ENCODE peak calls at places on chromosomes 13 and 19, in six cellular contexts. N, T, J, W, A and B are unnamed samples.

GRCh38 chr13:40124648-40125045 is 469.2 kb downstream of the COG6 start:
- DNase-seq in J (no peak), T (no peak), A (no peak), W (no peak), N (no peak), B (no peak)

GRCh38 chr19:38057954-38058690 is 151.1 kb downstream of the SIPA1L3 start:
- DNase-seq in J (no peak), T (no peak), A (peak; percentile 67), N (no peak), W (no peak), B (peak; percentile 87)

GRCh38 chr19:30649934-30650614 is 277.9 kb downstream of the ZNF536 start:
- DNase-seq in J (no peak), W (no peak), T (no peak), A (no peak), N (no peak), B (no peak)

GRCh38 chr19:1432507-1432887 is 5.7 kb upstream of the RPS15 start:
- DNase-seq in J (no peak), T (no peak), W (no peak), N (no peak), A (no peak), B (no peak)

GRCh38 chr19:16180611-16181010 is 4.6 kb upstream of the FAM32A start:
- DNase-seq in A (no peak), N (no peak), W (no peak), T (no peak), J (no peak), B (no peak)

GRCh38 chr13:79604752-79605151 is 123.8 kb downstream of the NDFIP2 start:
- DNase-seq in J (no peak), W (no peak), N (no peak), T (no peak), A (no peak), B (no peak)

GRCh38 chr13:45143346-45143751 is 23.0 kb downstream of the GTF2F2 start:
- DNase-seq in T (no peak), W (no peak), A (no peak), N (no peak), J (no peak), B (no peak)

GRCh38 chr13:42137856-42138537 is 89.5 kb downstream of the DGKH start:
- DNase-seq in A (no peak), N (peak; percentile 25), J (no peak), W (no peak), T (no peak), B (no peak)

GRCh38 chr13:67515895-67516294 is 285.8 kb upstream of the PCDH9 start:
- DNase-seq in N (no peak), J (no peak), W (no peak), T (no peak), A (no peak), B (no peak)

GRCh38 chr19:1471514-1472107 is 7.4 kb downstream of the C19orf25 start:
- DNase-seq in T (no peak), W (no peak), N (peak; percentile 20), J (no peak), A (no peak), B (no peak)

GRCh38 chr19:37226248-37226647 is 8.2 kb downstream of the ZNF383 start:
- DNase-seq in N (no peak), W (no peak), J (no peak), T (no peak), A (no peak), B (no peak)

GRCh38 chr13:92573467-92574057 is 653.0 kb upstream of the GPC6 start:
- DNase-seq in N (no peak), J (no peak), T (no peak), A (no peak), W (no peak), B (no peak)

GRCh38 chr13:26498524-26499208 is 58.8 kb upstream of the WASF3 start:
- DNase-seq in N (no peak), T (no peak), W (no peak), J (no peak), A (no peak), B (no peak)

GRCh38 chr19:10593148-10593547 is 6.0 kb upstream of the AP1M2 start:
- DNase-seq in T (no peak), J (no peak), N (no peak), W (no peak), A (no peak), B (no peak)

GRCh38 chr13:29676941-29677452 is 81.5 kb upstream of the SLC7A1 start:
- DNase-seq in T (no peak), W (no peak), A (peak; percentile 47), J (no peak), N (no peak), B (no peak)

GRCh38 chr19:31334101-31334848 is 15.0 kb downstream of the TSHZ3 start:
- DNase-seq in T (peak; percentile 10), N (no peak), W (no peak), A (no peak), J (no peak), B (no peak)

GRCh38 chr19:12913011-12913561 is 6.0 kb downstream of the SYCE2 start:
- DNase-seq in J (no peak), N (no peak), A (peak; percentile 62), W (no peak), T (peak; percentile 61), B (peak; percentile 76)

GRCh38 chr19:6238256-6238642 is 41.5 kb downstream of the MLLT1 start:
- DNase-seq in A (no peak), T (no peak), W (no peak), N (no peak), J (no peak), B (no peak)

GRCh38 chr13:58051807-58052375 is 420.3 kb downstream of the PCDH17 start:
- DNase-seq in W (no peak), J (no peak), T (no peak), N (no peak), A (no peak), B (no peak)

GRCh38 chr13:111390522-111391270 is 70.3 kb downstream of the TEX29 start:
- DNase-seq in N (no peak), J (no peak), A (no peak), W (no peak), T (no peak), B (peak; percentile 45)

GRCh38 chr13:114283581-114283980 is 2.2 kb downstream of the UPF3A start:
- DNase-seq in A (no peak), J (no peak), W (no peak), T (no peak), N (no peak), B (no peak)

GRCh38 chr13:80755925-80756324 is 415.0 kb upstream of the SPRY2 start:
- DNase-seq in N (no peak), T (no peak), A (no peak), J (no peak), W (no peak), B (no peak)

GRCh38 chr13:31038834-31039552 is 106.5 kb downstream of the TEX26 start:
- DNase-seq in W (no peak), T (no peak), N (peak; percentile 53), A (no peak), J (no peak), B (no peak)

GRCh38 chr19:45940515-45940805 is 25.9 kb upstream of the NANOS2 start:
- DNase-seq in W (no peak), N (no peak), J (no peak), T (no peak), A (no peak), B (no peak)

GRCh38 chr19:15544970-15545369 is 36.6 kb downstream of the CYP4F22 start:
- DNase-seq in T (no peak), A (no peak), J (no peak), N (no peak), W (no peak), B (no peak)